ENCODE peak calls at places on chromosomes 6 and 20, in eight cellular contexts. One of them, this sample, is unnamed.

GRCh38 chr6:142187209-142187608 is 40.1 kb downstream of the VTA1 start:
- DNase-seq in GM23248: peak; percentile 7
- DNase-seq in naive thymus-derived CD4-positive, alpha-beta T cell: no peak
- DNase-seq in KG1: no peak
- DNase-seq in activated naive CD4-positive, alpha-beta T cell: no peak
- DNase-seq in activated T-cell treated with anti-CD3 and anti-CD28 coated beads for 1 hour: no peak
- DNase-seq in AG08396: peak; percentile 12
- DNase-seq in HL-60: no peak
- DNase-seq in this sample: no peak

GRCh38 chr6:77763124-77763523 is 110.3 kb downstream of the MEI4 start:
- DNase-seq in GM23248: no peak
- DNase-seq in naive thymus-derived CD4-positive, alpha-beta T cell: no peak
- DNase-seq in KG1: no peak
- DNase-seq in activated naive CD4-positive, alpha-beta T cell: no peak
- DNase-seq in activated T-cell treated with anti-CD3 and anti-CD28 coated beads for 1 hour: no peak
- DNase-seq in AG08396: no peak
- DNase-seq in HL-60: no peak
- DNase-seq in this sample: no peak

GRCh38 chr6:13924146-13924948 is 405 bp upstream of the RNF182 start:
- DNase-seq in GM23248: peak; percentile 84
- DNase-seq in naive thymus-derived CD4-positive, alpha-beta T cell: peak; percentile 22
- DNase-seq in KG1: no peak
- DNase-seq in activated naive CD4-positive, alpha-beta T cell: no peak
- DNase-seq in activated T-cell treated with anti-CD3 and anti-CD28 coated beads for 1 hour: no peak
- DNase-seq in AG08396: peak; percentile 38
- DNase-seq in HL-60: peak; percentile 41
- DNase-seq in this sample: peak; percentile 27

GRCh38 chr6:87870606-87871005 is 168.6 kb upstream of the AKIRIN2 start:
- DNase-seq in GM23248: no peak
- DNase-seq in naive thymus-derived CD4-positive, alpha-beta T cell: no peak
- DNase-seq in KG1: no peak
- DNase-seq in activated naive CD4-positive, alpha-beta T cell: no peak
- DNase-seq in activated T-cell treated with anti-CD3 and anti-CD28 coated beads for 1 hour: no peak
- DNase-seq in AG08396: no peak
- DNase-seq in HL-60: no peak
- DNase-seq in this sample: no peak

GRCh38 chr6:3440911-3441310 is 15.9 kb downstream of the SLC22A23 start:
- DNase-seq in GM23248: no peak
- DNase-seq in naive thymus-derived CD4-positive, alpha-beta T cell: no peak
- DNase-seq in KG1: no peak
- DNase-seq in activated naive CD4-positive, alpha-beta T cell: no peak
- DNase-seq in activated T-cell treated with anti-CD3 and anti-CD28 coated beads for 1 hour: no peak
- DNase-seq in AG08396: no peak
- DNase-seq in HL-60: no peak
- DNase-seq in this sample: no peak

GRCh38 chr6:126664271-126664670 is 324.4 kb downstream of the CENPW start:
- DNase-seq in GM23248: peak; percentile 50
- DNase-seq in naive thymus-derived CD4-positive, alpha-beta T cell: no peak
- DNase-seq in KG1: no peak
- DNase-seq in activated naive CD4-positive, alpha-beta T cell: no peak
- DNase-seq in activated T-cell treated with anti-CD3 and anti-CD28 coated beads for 1 hour: no peak
- DNase-seq in AG08396: peak; percentile 10
- DNase-seq in HL-60: no peak
- DNase-seq in this sample: no peak

GRCh38 chr20:5316188-5317158 is at the start of gene PROKR2:
- DNase-seq in GM23248: peak; percentile 4
- DNase-seq in naive thymus-derived CD4-positive, alpha-beta T cell: no peak
- DNase-seq in KG1: no peak
- DNase-seq in activated naive CD4-positive, alpha-beta T cell: no peak
- DNase-seq in activated T-cell treated with anti-CD3 and anti-CD28 coated beads for 1 hour: no peak
- DNase-seq in AG08396: no peak
- DNase-seq in HL-60: no peak
- DNase-seq in this sample: no peak

GRCh38 chr6:166411721-166412151 is 29.0 kb upstream of the MPC1 start:
- DNase-seq in GM23248: no peak
- DNase-seq in naive thymus-derived CD4-positive, alpha-beta T cell: no peak
- DNase-seq in KG1: no peak
- DNase-seq in activated naive CD4-positive, alpha-beta T cell: no peak
- DNase-seq in activated T-cell treated with anti-CD3 and anti-CD28 coated beads for 1 hour: no peak
- DNase-seq in AG08396: no peak
- DNase-seq in HL-60: no peak
- DNase-seq in this sample: peak; percentile 45

GRCh38 chr20:24721891-24722530 is 227.1 kb upstream of the CST7 start:
- DNase-seq in GM23248: no peak
- DNase-seq in naive thymus-derived CD4-positive, alpha-beta T cell: no peak
- DNase-seq in KG1: no peak
- DNase-seq in activated naive CD4-positive, alpha-beta T cell: no peak
- DNase-seq in activated T-cell treated with anti-CD3 and anti-CD28 coated beads for 1 hour: no peak
- DNase-seq in AG08396: no peak
- DNase-seq in HL-60: no peak
- DNase-seq in this sample: no peak

GRCh38 chr6:76771076-76771634 is 692.1 kb downstream of the HTR1B start:
- DNase-seq in GM23248: no peak
- DNase-seq in naive thymus-derived CD4-positive, alpha-beta T cell: no peak
- DNase-seq in KG1: no peak
- DNase-seq in activated naive CD4-positive, alpha-beta T cell: no peak
- DNase-seq in activated T-cell treated with anti-CD3 and anti-CD28 coated beads for 1 hour: no peak
- DNase-seq in AG08396: no peak
- DNase-seq in HL-60: no peak
- DNase-seq in this sample: no peak

GRCh38 chr20:39676857-39677351 is 714.8 kb downstream of the DHX35 start:
- DNase-seq in GM23248: peak; percentile 51
- DNase-seq in naive thymus-derived CD4-positive, alpha-beta T cell: no peak
- DNase-seq in KG1: no peak
- DNase-seq in activated naive CD4-positive, alpha-beta T cell: no peak
- DNase-seq in activated T-cell treated with anti-CD3 and anti-CD28 coated beads for 1 hour: no peak
- DNase-seq in AG08396: no peak
- DNase-seq in HL-60: no peak
- DNase-seq in this sample: no peak

GRCh38 chr20:44807684-44808056 is 2.7 kb downstream of the RIMS4 start:
- DNase-seq in GM23248: no peak
- DNase-seq in naive thymus-derived CD4-positive, alpha-beta T cell: no peak
- DNase-seq in KG1: no peak
- DNase-seq in activated naive CD4-positive, alpha-beta T cell: no peak
- DNase-seq in activated T-cell treated with anti-CD3 and anti-CD28 coated beads for 1 hour: no peak
- DNase-seq in AG08396: no peak
- DNase-seq in HL-60: no peak
- DNase-seq in this sample: no peak

GRCh38 chr20:20491110-20491783 is 123.3 kb downstream of the INSM1 start:
- DNase-seq in GM23248: peak; percentile 84
- DNase-seq in naive thymus-derived CD4-positive, alpha-beta T cell: no peak
- DNase-seq in KG1: no peak
- DNase-seq in activated naive CD4-positive, alpha-beta T cell: no peak
- DNase-seq in activated T-cell treated with anti-CD3 and anti-CD28 coated beads for 1 hour: no peak
- DNase-seq in AG08396: no peak
- DNase-seq in HL-60: no peak
- DNase-seq in this sample: no peak

GRCh38 chr6:81331526-81331925 is 421.0 kb downstream of the TENT5A start:
- DNase-seq in GM23248: peak; percentile 89
- DNase-seq in naive thymus-derived CD4-positive, alpha-beta T cell: no peak
- DNase-seq in KG1: no peak
- DNase-seq in activated naive CD4-positive, alpha-beta T cell: no peak
- DNase-seq in activated T-cell treated with anti-CD3 and anti-CD28 coated beads for 1 hour: no peak
- DNase-seq in AG08396: peak; percentile 12
- DNase-seq in HL-60: no peak
- DNase-seq in this sample: no peak

GRCh38 chr6:14876778-14877613 is 368.9 kb upstream of the JARID2 start:
- DNase-seq in GM23248: peak; percentile 86
- DNase-seq in naive thymus-derived CD4-positive, alpha-beta T cell: peak; percentile 65
- DNase-seq in KG1: no peak
- DNase-seq in activated naive CD4-positive, alpha-beta T cell: no peak
- DNase-seq in activated T-cell treated with anti-CD3 and anti-CD28 coated beads for 1 hour: no peak
- DNase-seq in AG08396: peak; percentile 40
- DNase-seq in HL-60: no peak
- DNase-seq in this sample: peak; percentile 23